ENCODE peak calls at places on chromosomes 5 and 9, in five cellular contexts. P is Panc1; I is endothelial cell of umbilical vein; H is CD8-positive, alpha-beta T cell; A is psoas muscle. V is an unnamed sample. For H3K4me1, the result is how much of the 10 kb centered on the place peaks cover.

GRCh38 chr5:79512692-79513518 is 1.0 kb downstream of the HOMER1 start:
- DNase-seq in P (no peak), I (peak), H (no peak), A (no peak), V (no peak)

GRCh38 chr9:98038958-98039357 is 17.6 kb upstream of the NANS start:
- DNase-seq in P (no peak), I (no peak), H (no peak), A (no peak), V (no peak)

GRCh38 chr9:119004618-119004990 is 364.6 kb downstream of the BRINP1 start:
- DNase-seq in P (peak), I (no peak), H (no peak), A (peak), V (peak)

GRCh38 chr9:21002040-21002439 is 29.4 kb downstream of the HACD4 start:
- DNase-seq in P (no peak), I (no peak), H (no peak), A (no peak), V (no peak)

GRCh38 chr5:136655429-136655828 is 290.1 kb upstream of the TRPC7 start:
- DNase-seq in P (no peak), I (peak), H (no peak), A (no peak), V (no peak)

GRCh38 chr5:156037151-156037909 is 289.6 kb upstream of the SGCD start:
- DNase-seq in P (no peak), I (no peak), H (no peak), A (no peak), V (no peak)

GRCh38 chr9:81605154-81605670 is 84.1 kb downstream of the TLE1 start:
- DNase-seq in P (no peak), I (no peak), H (no peak), A (no peak), V (no peak)

GRCh38 chr5:163440954-163441353 is 3.6 kb downstream of the CCNG1 start:
- DNase-seq in P (no peak), I (no peak), H (no peak), A (no peak), V (no peak)

GRCh38 chr5:96093890-96094381 is 132.3 kb upstream of the ELL2 start:
- DNase-seq in P (peak), I (no peak), H (no peak), A (no peak), V (no peak)

GRCh38 chr5:139814704-139815280 is 19.2 kb downstream of the PSD2 start:
- DNase-seq in P (no peak), I (no peak), H (no peak), A (peak), V (no peak)

GRCh38 chr9:75087279-75087823 is 604 bp downstream of the NMRK1 start:
- DNase-seq in P (no peak), I (peak), H (no peak), A (no peak), V (no peak)

GRCh38 chr9:138022121-138022741 is 144.6 kb downstream of the CACNA1B start:
- DNase-seq in P (no peak), I (no peak), H (no peak), A (peak), V (peak)

GRCh38 chr5:150488519-150489357 is 19.2 kb upstream of the NDST1 start:
- DNase-seq in P (no peak), I (peak), H (no peak), A (peak), V (peak)

GRCh38 chr5:143074414-143074996 is 304.3 kb downstream of the ARHGAP26 start:
- DNase-seq in P (no peak), I (no peak), H (no peak), A (no peak), V (no peak)

GRCh38 chr5:94526708-94527107 is 91.7 kb downstream of the KIAA0825 start:
- DNase-seq in P (no peak), I (no peak), H (no peak), A (no peak), V (no peak)

GRCh38 chr5:347712-348284 is 26.3 kb downstream of the AHRR start:
- DNase-seq in P (no peak), I (no peak), H (no peak), A (no peak), V (peak)

GRCh38 chr5:57850109-57850508 is 367.5 kb upstream of the ACTBL2 start:
- DNase-seq in P (no peak), I (peak), H (no peak), A (no peak), V (no peak)

GRCh38 chr5:60343102-60343501 is 356.9 kb downstream of the DEPDC1B start:
- DNase-seq in P (no peak), I (no peak), H (no peak), A (no peak), V (no peak)

GRCh38 chr9:106557996-106558667 is 304.8 kb upstream of the ZNF462 start:
- DNase-seq in P (no peak), I (no peak), H (no peak), A (no peak), V (no peak)

GRCh38 chr9:8733096-8733954 is 933.7 kb upstream of the DMAC1 start:
- DNase-seq in P (no peak), I (peak), H (no peak), A (no peak), V (no peak)

GRCh38 chr9:89531766-89532165 is 33.9 kb upstream of the SEMA4D start:
- DNase-seq in P (no peak), I (no peak), H (no peak), A (no peak), V (no peak)

GRCh38 chr9:18330736-18331335 is 143.1 kb upstream of the ADAMTSL1 start:
- DNase-seq in P (no peak), I (peak), H (no peak), A (no peak), V (no peak)

GRCh38 chr5:127936439-127936972 is 147.1 kb upstream of the SLC12A2 start:
- DNase-seq in P (no peak), I (no peak), H (peak), A (no peak), V (no peak)

GRCh38 chr5:9302228-9302627 is 243.6 kb downstream of the SEMA5A start:
- DNase-seq in P (no peak), I (no peak), H (no peak), A (no peak), V (no peak)

GRCh38 chr5:12795333-12795663 is 891.1 kb upstream of the CTNND2 start:
- DNase-seq in P (no peak), I (no peak), H (no peak), A (no peak), V (no peak)

GRCh38 chr9:77455312-77455927 is 192.7 kb downstream of the GNA14 start:
- DNase-seq in P (no peak), I (peak), H (peak), A (no peak), V (no peak)

GRCh38 chr5:139631520-139632165 is 16.5 kb upstream of the CXXC5 start:
- DNase-seq in P (no peak), I (no peak), H (no peak), A (no peak), V (peak)

GRCh38 chr5:144864113-144864512 is 693.4 kb downstream of the KCTD16 start:
- DNase-seq in P (no peak), I (no peak), H (no peak), A (no peak), V (no peak)

GRCh38 chr5:44454002-44454401 is 64.8 kb upstream of the FGF10 start:
- DNase-seq in P (no peak), I (no peak), H (no peak), A (no peak), V (no peak)

GRCh38 chr9:129464972-129465833 is 155.7 kb downstream of the C9orf50 start:
- DNase-seq in P (no peak), I (no peak), H (no peak), A (peak), V (peak)

GRCh38 chr5:82525626-82526025 is 247.5 kb upstream of the RPS23 start:
- DNase-seq in P (no peak), I (no peak), H (no peak), A (no peak), V (no peak)

GRCh38 chr5:181217805-181218065 is 5.3 kb upstream of the TRIM41 start:
- DNase-seq in P (no peak), I (no peak), H (peak), A (no peak), V (no peak)

GRCh38 chr9:134325813-134326753 is at the start of gene RXRA:
- DNase-seq in P (no peak), I (peak), H (peak), A (peak), V (no peak)
- TF ChIP-seq CTCF in P (no peak), I (no peak), H (no peak), A (no peak), V (peak)

DNA sequence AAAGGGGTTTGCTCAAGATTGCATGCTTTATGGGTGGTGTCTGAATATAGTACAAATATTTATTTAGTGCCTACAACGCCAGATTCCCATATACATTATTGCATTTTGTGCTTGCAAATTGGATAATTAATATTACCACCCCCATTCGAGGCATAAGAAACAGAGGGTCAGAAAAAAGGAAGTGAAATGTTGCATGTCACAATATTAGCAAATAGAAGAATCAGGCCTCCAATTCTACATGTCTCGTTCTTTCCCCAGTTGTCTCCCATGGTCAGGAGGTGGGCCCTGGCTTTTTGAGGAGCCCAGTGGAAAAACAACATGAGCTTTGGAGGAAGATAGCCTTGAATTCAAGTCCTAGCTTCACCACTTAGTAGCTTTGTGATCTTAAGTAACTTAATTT is 98.1 kb upstream of the CCDC112 start:
- DNase-seq in P (no peak), I (no peak), H (no peak), A (no peak), V (no peak)
- H3K4me3 ChIP-seq in P (no peak), I (no peak), H (no peak), A (no peak), V (no peak)

GRCh38 chr9:114385412-114386181 is 2.2 kb downstream of the AKNA start:
- DNase-seq in P (no peak), I (peak), H (peak), A (peak), V (peak)

GRCh38 chr9:114382951-114383865 is 4.6 kb downstream of the AKNA start:
- DNase-seq in P (no peak), I (no peak), H (no peak), A (peak), V (no peak)

GRCh38 chr9:114383866-114384231 is 3.9 kb downstream of the AKNA start:
- DNase-seq in P (no peak), I (no peak), H (peak), A (no peak), V (no peak)

GRCh38 chr9:114386361-114386885 is 1.4 kb downstream of the AKNA start:
- DNase-seq in P (no peak), I (no peak), H (no peak), A (no peak), V (no peak)

DNA sequence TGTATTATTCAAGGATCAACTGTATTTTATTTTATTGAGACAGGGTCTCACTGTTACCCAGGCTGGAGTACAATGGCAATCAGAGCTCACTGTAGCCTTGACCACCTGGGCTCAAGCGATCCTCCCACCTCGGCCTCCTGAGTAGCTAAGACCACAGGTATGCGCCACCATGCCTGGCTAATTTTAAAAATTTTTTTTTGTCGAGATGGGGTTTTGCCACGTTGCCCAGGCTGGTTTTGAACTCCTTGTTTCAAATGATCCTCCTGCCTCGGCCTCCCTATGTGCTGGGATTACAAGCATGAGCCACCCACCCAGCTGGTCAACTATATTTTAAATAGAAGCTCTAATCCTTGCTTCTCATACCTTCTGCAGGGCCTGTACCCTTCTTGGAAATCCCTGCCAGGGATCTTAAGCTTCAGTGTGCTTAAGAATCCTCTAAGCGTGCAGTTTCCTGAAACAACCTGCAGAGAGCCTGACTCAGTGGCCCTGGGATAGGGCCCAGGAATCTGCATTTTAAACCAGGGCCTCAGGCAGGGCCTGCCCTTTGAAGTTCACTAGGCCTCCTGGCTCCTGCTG is 2.9 kb downstream of the AKNA start:
- DNase-seq in P (no peak), I (no peak), H (no peak), A (no peak), V (no peak)
- H3K4me1 ChIP-seq in P (under half), I (under half), H (half or more), A (under half), V (half or more)

DNA sequence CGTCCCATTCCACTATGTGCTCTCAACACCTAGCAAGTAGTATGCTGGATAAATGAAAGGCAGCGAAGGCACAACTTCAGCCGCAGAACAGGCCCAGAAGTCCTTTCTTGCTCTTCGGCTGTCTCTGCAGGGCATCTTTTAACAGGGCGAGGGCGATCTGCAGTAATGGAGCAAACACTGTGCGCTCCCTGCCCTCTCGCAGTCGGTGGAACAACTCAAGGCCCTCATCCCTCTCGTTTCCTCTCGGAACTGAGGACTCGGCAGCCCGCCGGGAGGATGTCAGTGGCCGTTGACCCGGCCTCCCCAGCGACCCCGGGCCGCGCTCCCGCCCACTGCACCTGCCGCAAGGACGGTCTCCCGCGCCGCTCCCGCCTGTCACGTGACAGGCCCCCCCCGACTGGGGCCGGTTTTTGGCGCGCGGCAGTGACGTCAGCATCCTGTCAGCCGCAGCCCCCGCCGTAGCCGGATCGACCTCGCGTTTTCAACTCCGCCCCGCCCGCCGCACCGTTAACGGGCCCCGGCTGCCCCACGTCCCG is 1.1 kb downstream of the ZNF367 start:
- DNase-seq in P (peak), I (peak), H (peak), A (peak), V (peak)
- TF ChIP-seq CTCF in P (no peak), I (no peak), H (no peak), A (no peak), V (no peak)

GRCh38 chr9:96509848-96510247 is 59.9 kb downstream of the HABP4 start:
- DNase-seq in P (no peak), I (no peak), H (no peak), A (no peak), V (no peak)
- H3K4me3 ChIP-seq in P (no peak), I (no peak), H (no peak), A (no peak), V (no peak)

GRCh38 chr9:127087411-127087810 is 35.0 kb downstream of the ANGPTL2 start:
- DNase-seq in P (no peak), I (no peak), H (no peak), A (no peak), V (no peak)

GRCh38 chr9:127088724-127089615 is 33.5 kb downstream of the ANGPTL2 start:
- DNase-seq in P (no peak), I (no peak), H (no peak), A (no peak), V (no peak)

GRCh38 chr9:127085186-127085585 is 37.2 kb downstream of the ANGPTL2 start:
- DNase-seq in P (no peak), I (no peak), H (no peak), A (no peak), V (no peak)

GRCh38 chr9:127087836-127088235 is 34.6 kb downstream of the ANGPTL2 start:
- DNase-seq in P (no peak), I (no peak), H (no peak), A (no peak), V (no peak)

DNA sequence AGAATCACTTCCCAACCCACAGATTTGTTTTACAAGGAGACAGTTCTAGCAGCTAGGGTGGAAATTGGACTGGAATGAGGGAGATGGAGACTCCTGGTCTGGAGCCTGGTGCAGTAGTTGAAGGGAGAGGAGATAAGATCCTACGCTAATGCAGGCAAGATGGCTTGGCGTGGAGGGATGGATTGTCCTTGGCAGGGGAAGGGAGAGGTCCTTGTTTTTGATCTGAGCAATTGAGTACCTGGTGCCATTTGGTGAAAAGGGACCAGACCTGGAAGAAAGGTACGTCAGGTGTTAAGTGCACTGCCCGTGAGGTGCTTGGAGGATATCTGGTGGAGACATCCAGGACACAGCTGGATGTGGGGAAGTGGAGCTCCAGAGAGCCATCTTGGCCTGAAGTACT is 35.7 kb downstream of the ANGPTL2 start:
- DNase-seq in P (no peak), I (no peak), H (no peak), A (no peak), V (no peak)
- H3K4me1 ChIP-seq in P (under half), I (under half), H (under half), A (under half), V (under half)